ENCODE peak calls at places on chromosomes 2 and 18, in seven cellular contexts. One of them, this sample, is unnamed.

GRCh38 chr18:78526923-78527775 is 452.5 kb upstream of the SALL3 start:
- DNase-seq in type B pancreatic cell: peak
- DNase-seq in mucosa of gallbladder: no peak
- DNase-seq in M059J: no peak
- DNase-seq in pons: no peak
- DNase-seq in right lobe of liver: no peak
- DNase-seq in NCI-H146: no peak
- DNase-seq in this sample: no peak

GRCh38 chr2:1538663-1539062 is 125.4 kb downstream of the TPO start:
- DNase-seq in M059J: peak
- DNase-seq in mucosa of gallbladder: no peak
- DNase-seq in type B pancreatic cell: no peak
- DNase-seq in NCI-H146: no peak
- DNase-seq in pons: no peak
- DNase-seq in right lobe of liver: no peak
- DNase-seq in this sample: no peak

GRCh38 chr18:10057808-10058791 is 144.3 kb downstream of the VAPA start:
- DNase-seq in type B pancreatic cell: no peak
- DNase-seq in M059J: peak
- DNase-seq in pons: peak
- DNase-seq in mucosa of gallbladder: no peak
- DNase-seq in right lobe of liver: no peak
- DNase-seq in NCI-H146: no peak
- DNase-seq in this sample: no peak

GRCh38 chr18:78739115-78739514 is 240.5 kb upstream of the SALL3 start:
- DNase-seq in type B pancreatic cell: no peak
- DNase-seq in pons: no peak
- DNase-seq in M059J: no peak
- DNase-seq in NCI-H146: no peak
- DNase-seq in right lobe of liver: peak
- DNase-seq in mucosa of gallbladder: no peak
- DNase-seq in this sample: no peak

GRCh38 chr2:64548795-64549194 is 24.7 kb downstream of the AFTPH start:
- DNase-seq in M059J: peak
- DNase-seq in pons: no peak
- DNase-seq in NCI-H146: no peak
- DNase-seq in type B pancreatic cell: no peak
- DNase-seq in mucosa of gallbladder: no peak
- DNase-seq in right lobe of liver: no peak
- DNase-seq in this sample: no peak

GRCh38 chr18:76475450-76476203 is 19.4 kb downstream of the ZNF516 start:
- DNase-seq in M059J: peak
- DNase-seq in mucosa of gallbladder: no peak
- DNase-seq in NCI-H146: peak
- DNase-seq in right lobe of liver: peak
- DNase-seq in pons: no peak
- DNase-seq in type B pancreatic cell: no peak
- DNase-seq in this sample: no peak

GRCh38 chr18:41323044-41323443 is 632.0 kb upstream of the PIK3C3 start:
- DNase-seq in M059J: peak
- DNase-seq in mucosa of gallbladder: no peak
- DNase-seq in NCI-H146: no peak
- DNase-seq in type B pancreatic cell: no peak
- DNase-seq in pons: no peak
- DNase-seq in right lobe of liver: no peak
- DNase-seq in this sample: no peak

GRCh38 chr18:13429884-13430510 is 211.4 kb downstream of the LDLRAD4 start:
- DNase-seq in M059J: no peak
- DNase-seq in right lobe of liver: no peak
- DNase-seq in NCI-H146: no peak
- DNase-seq in mucosa of gallbladder: no peak
- DNase-seq in pons: no peak
- DNase-seq in type B pancreatic cell: no peak
- DNase-seq in this sample: no peak

GRCh38 chr2:16005819-16006536 is 65.6 kb downstream of the MYCN start:
- DNase-seq in M059J: no peak
- DNase-seq in mucosa of gallbladder: peak
- DNase-seq in pons: no peak
- DNase-seq in type B pancreatic cell: no peak
- DNase-seq in right lobe of liver: no peak
- DNase-seq in NCI-H146: peak
- DNase-seq in this sample: no peak

GRCh38 chr18:67612281-67612680 is 95.8 kb upstream of the DSEL start:
- DNase-seq in NCI-H146: no peak
- DNase-seq in mucosa of gallbladder: no peak
- DNase-seq in right lobe of liver: no peak
- DNase-seq in pons: no peak
- DNase-seq in M059J: peak
- DNase-seq in type B pancreatic cell: no peak
- DNase-seq in this sample: no peak

GRCh38 chr2:29309090-29310054 is 194.2 kb downstream of the CLIP4 start:
- DNase-seq in pons: peak
- DNase-seq in M059J: peak
- DNase-seq in mucosa of gallbladder: peak
- DNase-seq in NCI-H146: peak
- DNase-seq in right lobe of liver: peak
- DNase-seq in type B pancreatic cell: no peak
- DNase-seq in this sample: peak

GRCh38 chr2:127398239-127398590 is 10.4 kb upstream of the MAP3K2 start:
- DNase-seq in NCI-H146: no peak
- DNase-seq in pons: peak
- DNase-seq in type B pancreatic cell: no peak
- DNase-seq in M059J: peak
- DNase-seq in right lobe of liver: no peak
- DNase-seq in mucosa of gallbladder: peak
- DNase-seq in this sample: peak

GRCh38 chr18:35497006-35497333 is 790 bp downstream of the INO80C start:
- DNase-seq in pons: no peak
- DNase-seq in right lobe of liver: no peak
- DNase-seq in NCI-H146: peak
- DNase-seq in mucosa of gallbladder: no peak
- DNase-seq in type B pancreatic cell: no peak
- DNase-seq in M059J: no peak
- DNase-seq in this sample: no peak

GRCh38 chr2:189115126-189115525 is 64.4 kb downstream of the COL5A2 start:
- DNase-seq in type B pancreatic cell: no peak
- DNase-seq in NCI-H146: peak
- DNase-seq in mucosa of gallbladder: no peak
- DNase-seq in M059J: peak
- DNase-seq in pons: no peak
- DNase-seq in right lobe of liver: no peak
- DNase-seq in this sample: no peak

GRCh38 chr2:56376699-56377665 is 193.2 kb downstream of the CCDC85A start:
- DNase-seq in NCI-H146: no peak
- DNase-seq in type B pancreatic cell: no peak
- DNase-seq in mucosa of gallbladder: no peak
- DNase-seq in M059J: peak
- DNase-seq in right lobe of liver: no peak
- DNase-seq in pons: no peak
- DNase-seq in this sample: no peak

GRCh38 chr2:19208479-19209204 is 149.8 kb downstream of the OSR1 start:
- DNase-seq in pons: no peak
- DNase-seq in mucosa of gallbladder: no peak
- DNase-seq in type B pancreatic cell: no peak
- DNase-seq in right lobe of liver: no peak
- DNase-seq in M059J: no peak
- DNase-seq in NCI-H146: no peak
- DNase-seq in this sample: no peak

GRCh38 chr2:38148501-38148900 is 72.5 kb upstream of the CYP1B1 start:
- DNase-seq in pons: no peak
- DNase-seq in NCI-H146: no peak
- DNase-seq in right lobe of liver: peak
- DNase-seq in M059J: peak
- DNase-seq in mucosa of gallbladder: peak
- DNase-seq in type B pancreatic cell: no peak
- DNase-seq in this sample: no peak

GRCh38 chr2:10771786-10772185 is 40.8 kb downstream of the PDIA6 start:
- DNase-seq in right lobe of liver: no peak
- DNase-seq in type B pancreatic cell: no peak
- DNase-seq in mucosa of gallbladder: no peak
- DNase-seq in NCI-H146: no peak
- DNase-seq in pons: no peak
- DNase-seq in M059J: no peak
- DNase-seq in this sample: no peak

GRCh38 chr2:181586569-181587076 is 70.3 kb downstream of the CERKL start:
- DNase-seq in M059J: peak
- DNase-seq in pons: no peak
- DNase-seq in mucosa of gallbladder: peak
- DNase-seq in NCI-H146: peak
- DNase-seq in type B pancreatic cell: no peak
- DNase-seq in right lobe of liver: no peak
- DNase-seq in this sample: no peak

GRCh38 chr2:240233891-240234502 is 93.5 kb upstream of the OTOS start:
- DNase-seq in type B pancreatic cell: no peak
- DNase-seq in M059J: no peak
- DNase-seq in right lobe of liver: peak
- DNase-seq in NCI-H146: no peak
- DNase-seq in pons: no peak
- DNase-seq in mucosa of gallbladder: no peak
- DNase-seq in this sample: no peak

GRCh38 chr2:61011649-61012048 is 5.9 kb upstream of the PEX13 start:
- DNase-seq in right lobe of liver: no peak
- DNase-seq in M059J: peak
- DNase-seq in NCI-H146: no peak
- DNase-seq in type B pancreatic cell: no peak
- DNase-seq in mucosa of gallbladder: no peak
- DNase-seq in pons: no peak
- DNase-seq in this sample: no peak

GRCh38 chr2:1450935-1451334 is 37.7 kb downstream of the TPO start:
- DNase-seq in pons: no peak
- DNase-seq in mucosa of gallbladder: no peak
- DNase-seq in NCI-H146: no peak
- DNase-seq in type B pancreatic cell: no peak
- DNase-seq in M059J: no peak
- DNase-seq in right lobe of liver: no peak
- DNase-seq in this sample: no peak

GRCh38 chr2:168956392-168956791 is 55.3 kb downstream of the G6PC2 start:
- DNase-seq in type B pancreatic cell: no peak
- DNase-seq in mucosa of gallbladder: no peak
- DNase-seq in M059J: no peak
- DNase-seq in NCI-H146: no peak
- DNase-seq in right lobe of liver: no peak
- DNase-seq in pons: no peak
- DNase-seq in this sample: no peak

GRCh38 chr2:14909795-14910194 is 277.3 kb downstream of the LRATD1 start:
- DNase-seq in NCI-H146: peak
- DNase-seq in type B pancreatic cell: no peak
- DNase-seq in mucosa of gallbladder: no peak
- DNase-seq in right lobe of liver: no peak
- DNase-seq in pons: no peak
- DNase-seq in M059J: no peak
- DNase-seq in this sample: no peak

GRCh38 chr18:23994361-23994902 is 20.1 kb upstream of the TTC39C start:
- DNase-seq in type B pancreatic cell: no peak
- DNase-seq in right lobe of liver: no peak
- DNase-seq in pons: no peak
- DNase-seq in M059J: peak
- DNase-seq in NCI-H146: peak
- DNase-seq in mucosa of gallbladder: peak
- DNase-seq in this sample: no peak

GRCh38 chr2:86372641-86373502 is 35.4 kb upstream of the REEP1 start:
- DNase-seq in NCI-H146: peak
- DNase-seq in right lobe of liver: peak
- DNase-seq in M059J: peak
- DNase-seq in type B pancreatic cell: no peak
- DNase-seq in mucosa of gallbladder: peak
- DNase-seq in pons: peak
- DNase-seq in this sample: no peak

GRCh38 chr2:240412211-240412830 is 23.1 kb upstream of the GPC1 start:
- DNase-seq in right lobe of liver: peak
- DNase-seq in type B pancreatic cell: peak
- DNase-seq in NCI-H146: no peak
- DNase-seq in mucosa of gallbladder: no peak
- DNase-seq in pons: no peak
- DNase-seq in M059J: no peak
- DNase-seq in this sample: no peak

GRCh38 chr2:175884673-175885393 is 117.2 kb downstream of the LNPK start:
- DNase-seq in NCI-H146: peak
- DNase-seq in type B pancreatic cell: no peak
- DNase-seq in mucosa of gallbladder: no peak
- DNase-seq in right lobe of liver: no peak
- DNase-seq in M059J: no peak
- DNase-seq in pons: no peak
- DNase-seq in this sample: no peak

GRCh38 chr2:37625781-37626548 is 45.5 kb downstream of the CDC42EP3 start:
- DNase-seq in NCI-H146: peak
- DNase-seq in type B pancreatic cell: no peak
- DNase-seq in M059J: no peak
- DNase-seq in pons: no peak
- DNase-seq in mucosa of gallbladder: no peak
- DNase-seq in right lobe of liver: no peak
- DNase-seq in this sample: no peak

GRCh38 chr18:53799134-53799533 is 425.3 kb downstream of the MBD2 start:
- DNase-seq in pons: peak
- DNase-seq in mucosa of gallbladder: no peak
- DNase-seq in NCI-H146: no peak
- DNase-seq in type B pancreatic cell: no peak
- DNase-seq in right lobe of liver: no peak
- DNase-seq in M059J: peak
- DNase-seq in this sample: no peak

GRCh38 chr2:216596234-216596985 is 36.8 kb upstream of the IGFBP2 start:
- DNase-seq in pons: no peak
- DNase-seq in NCI-H146: peak
- DNase-seq in type B pancreatic cell: no peak
- DNase-seq in mucosa of gallbladder: peak
- DNase-seq in M059J: peak
- DNase-seq in right lobe of liver: no peak
- DNase-seq in this sample: no peak

GRCh38 chr2:207257291-207258190 is 91.8 kb upstream of the KLF7 start:
- DNase-seq in NCI-H146: peak
- DNase-seq in mucosa of gallbladder: no peak
- DNase-seq in M059J: no peak
- DNase-seq in right lobe of liver: peak
- DNase-seq in pons: peak
- DNase-seq in type B pancreatic cell: no peak
- DNase-seq in this sample: no peak

GRCh38 chr2:193751299-193751698 is 1556.6 kb upstream of the TMEFF2 start:
- DNase-seq in NCI-H146: no peak
- DNase-seq in pons: no peak
- DNase-seq in right lobe of liver: no peak
- DNase-seq in M059J: no peak
- DNase-seq in mucosa of gallbladder: no peak
- DNase-seq in type B pancreatic cell: no peak
- DNase-seq in this sample: no peak

GRCh38 chr2:16546128-16546754 is 119.4 kb downstream of the CYRIA start:
- DNase-seq in M059J: peak
- DNase-seq in type B pancreatic cell: no peak
- DNase-seq in pons: no peak
- DNase-seq in mucosa of gallbladder: peak
- DNase-seq in NCI-H146: no peak
- DNase-seq in right lobe of liver: no peak
- DNase-seq in this sample: no peak

GRCh38 chr2:98317214-98317613 is 29.0 kb upstream of the CNGA3 start:
- DNase-seq in mucosa of gallbladder: no peak
- DNase-seq in right lobe of liver: no peak
- DNase-seq in M059J: no peak
- DNase-seq in pons: no peak
- DNase-seq in NCI-H146: no peak
- DNase-seq in type B pancreatic cell: no peak
- DNase-seq in this sample: no peak

GRCh38 chr2:24359129-24359528 is 1.2 kb downstream of the ITSN2 start:
- DNase-seq in mucosa of gallbladder: no peak
- DNase-seq in type B pancreatic cell: no peak
- DNase-seq in M059J: no peak
- DNase-seq in pons: peak
- DNase-seq in right lobe of liver: no peak
- DNase-seq in NCI-H146: no peak
- DNase-seq in this sample: no peak

This sample was measured in occipital lobe.